ENCODE peak calls at places on chromosomes 11 and 22, in four cellular contexts. F is neuronal stem cell; H is A549; K is stimulated activated CD4-positive, alpha-beta T cell treated with anti-CD3 and anti-CD28 coated beads, Interleukin-2, amount 100 ng/mL, for 24 hours. N is an unnamed sample.

GRCh38 chr11:111264646-111265045 is 19.1 kb downstream of the POU2AF2 start:
- DNase-seq in F (no peak), H (no peak), K (no peak), N (no peak)

GRCh38 chr11:84924290-84924689 is 702.9 kb downstream of the DLG2 start:
- DNase-seq in F (no peak), H (no peak), K (no peak), N (no peak)

GRCh38 chr11:57237204-57237681 is at the start of gene APLNR:
- DNase-seq in F (no peak), H (no peak), K (no peak), N (no peak)

GRCh38 chr11:65559951-65560537 is 1.9 kb upstream of the LTBP3 start:
- DNase-seq in F (no peak), H (peak; percentile 89), K (no peak), N (no peak)

GRCh38 chr22:29751139-29751538 is 15.7 kb downstream of the ZMAT5 start:
- DNase-seq in F (no peak), H (no peak), K (no peak), N (peak; percentile 58)

GRCh38 chr11:64541131-64541530 is 49.9 kb upstream of the SLC22A12 start:
- DNase-seq in F (no peak), H (no peak), K (no peak), N (no peak)

GRCh38 chr22:48556751-48557150 is 1270.9 kb downstream of the BRD1 start:
- DNase-seq in F (no peak), H (no peak), K (no peak), N (no peak)

GRCh38 chr11:111606986-111607385 is 4.7 kb downstream of the SIK2 start:
- DNase-seq in F (no peak), H (no peak), K (no peak), N (no peak)

GRCh38 chr11:12752868-12753267 is 78.6 kb downstream of the TEAD1 start:
- DNase-seq in F (no peak), H (no peak), K (no peak), N (no peak)

GRCh38 chr11:119402470-119402869 is 20.5 kb downstream of the THY1 start:
- DNase-seq in F (no peak), H (no peak), K (no peak), N (no peak)

GRCh38 chr11:61695917-61696316 is 15.7 kb downstream of the DAGLA start:
- DNase-seq in F (no peak), H (peak; percentile 83), K (peak; percentile 93), N (peak; percentile 94)

GRCh38 chr11:45252134-45252856 is 33.8 kb downstream of the SYT13 start:
- DNase-seq in F (peak; percentile 59), H (peak; percentile 78), K (peak; percentile 60), N (peak; percentile 26)

GRCh38 chr11:94997437-94997836 is 23.9 kb downstream of the KDM4D start:
- DNase-seq in F (no peak), H (no peak), K (no peak), N (no peak)

GRCh38 chr11:76724162-76724768 is 53.7 kb upstream of the LRRC32 start:
- DNase-seq in F (peak; percentile 33), H (no peak), K (peak; percentile 5), N (no peak)

GRCh38 chr11:35288817-35289541 is 130.4 kb downstream of the SLC1A2 start:
- DNase-seq in F (no peak), H (no peak), K (no peak), N (no peak)

GRCh38 chr11:117704416-117705150 is 92.4 kb downstream of the DSCAML1 start:
- DNase-seq in F (no peak), H (no peak), K (no peak), N (no peak)

GRCh38 chr11:108117746-108118371 is 3.5 kb upstream of the ACAT1 start:
- DNase-seq in F (no peak), H (peak; percentile 35), K (no peak), N (no peak)

GRCh38 chr22:17884951-17885350 is 110.7 kb upstream of the BID start:
- DNase-seq in F (no peak), H (no peak), K (no peak), N (no peak)

GRCh38 chr11:13376838-13377237 is 86.2 kb downstream of the BTBD10 start:
- DNase-seq in F (no peak), H (no peak), K (no peak), N (no peak)

GRCh38 chr11:97683733-97684132 is 1293.9 kb downstream of the JRKL start:
- DNase-seq in F (no peak), H (no peak), K (no peak), N (no peak)

GRCh38 chr11:64856382-64857227 is 12.2 kb upstream of the CDC42BPG start:
- DNase-seq in F (no peak), H (peak; percentile 81), K (peak; percentile 78), N (peak; percentile 67)

GRCh38 chr11:126661051-126661450 is 305.6 kb downstream of the ST3GAL4 start:
- DNase-seq in F (no peak), H (no peak), K (no peak), N (no peak)

GRCh38 chr11:116605543-116605942 is 167.2 kb downstream of the BUD13 start:
- DNase-seq in F (peak; percentile 82), H (no peak), K (peak; percentile 40), N (peak; percentile 54)

GRCh38 chr11:46697303-46697702 is 3.1 kb downstream of the ARHGAP1 start:
- DNase-seq in F (no peak), H (no peak), K (no peak), N (no peak)